ENCODE peak calls at places on chromosome 19, in eight cellular contexts. H is left lung; X is neuronal stem cell; Q is CD8-positive, alpha-beta T cell; V is mesendoderm; G is heart left ventricle; O is cardiac muscle cell; K is naive thymus-derived CD4-positive, alpha-beta T cell. W is an unnamed sample. For H3K4me1, the result is how much of the 10 kb centered on the place peaks cover.

GRCh38 chr19:14366529-14366928 is 14.7 kb upstream of the ADGRE5 start:
- DNase-seq in H (peak), X (no peak), Q (peak), V (peak), G (peak), O (peak), K (peak), W (peak)

GRCh38 chr19:2186071-2186846 is 22.5 kb downstream of the DOT1L start:
- DNase-seq in H (no peak), X (no peak), Q (no peak), V (peak), G (peak), O (peak), K (no peak), W (peak)

GRCh38 chr19:58562126-58563033 is 4.0 kb upstream of the UBE2M start:
- DNase-seq in H (peak), X (no peak), Q (peak), V (no peak), G (peak), O (peak), K (peak), W (peak)

GRCh38 chr19:40445945-40446784 is 2.0 kb upstream of the SERTAD3 start:
- DNase-seq in H (no peak), X (no peak), Q (no peak), V (peak), G (no peak), O (no peak), K (no peak), W (peak)

GRCh38 chr19:58538257-58539168 is 5.4 kb upstream of the TRIM28 start:
- DNase-seq in H (no peak), X (peak), Q (no peak), V (peak), G (no peak), O (peak), K (no peak), W (peak)

GRCh38 chr19:45123440-45123850 is 30.5 kb downstream of the PPP1R37 start:
- DNase-seq in H (no peak), X (no peak), Q (no peak), V (no peak), G (no peak), O (no peak), K (no peak), W (no peak)

GRCh38 chr19:50358483-50359431 is 6.7 kb downstream of the NAPSA start:
- DNase-seq in H (peak), X (no peak), Q (peak), V (no peak), G (peak), O (no peak), K (peak), W (peak)

GRCh38 chr19:40549007-40549708 is 27.5 kb upstream of the SHKBP1 start:
- DNase-seq in H (peak), X (peak), Q (peak), V (peak), G (peak), O (peak), K (peak), W (peak)

GRCh38 chr19:46411088-46412033 is 2.0 kb downstream of the CCDC8 start:
- DNase-seq in H (peak), X (no peak), Q (no peak), V (no peak), G (no peak), O (no peak), K (no peak), W (no peak)

GRCh38 chr19:35862528-35862927 is 5.8 kb downstream of the KIRREL2 start:
- DNase-seq in H (peak), X (no peak), Q (no peak), V (peak), G (no peak), O (no peak), K (no peak), W (no peak)

GRCh38 chr19:56091751-56092546 is 29.1 kb downstream of the ZNF787 start:
- DNase-seq in H (peak), X (no peak), Q (no peak), V (no peak), G (no peak), O (no peak), K (no peak), W (no peak)

GRCh38 chr19:678791-679388 is 2.7 kb downstream of the FSTL3 start:
- DNase-seq in H (no peak), X (no peak), Q (no peak), V (no peak), G (no peak), O (no peak), K (no peak), W (no peak)
- H3K27ac ChIP-seq in H (peak), X (no peak), Q (no peak), V (no peak), G (no peak), O (no peak), K (no peak), W (peak)

GRCh38 chr19:5026706-5027273 is 57.9 kb downstream of the KDM4B start:
- DNase-seq in H (no peak), X (no peak), Q (no peak), V (no peak), G (no peak), O (no peak), K (no peak), W (no peak)
- H3K4me1 ChIP-seq in H (under half), X (under half), Q (under half), V (under half), G (under half), O (under half), K (under half), W (under half)

GRCh38 chr19:10872551-10873107 is 1.3 kb downstream of the CARM1 start:
- DNase-seq in H (no peak), X (no peak), Q (no peak), V (no peak), G (no peak), O (no peak), K (no peak), W (no peak)

GRCh38 chr19:10876459-10877240 is 5.3 kb downstream of the CARM1 start:
- DNase-seq in H (no peak), X (no peak), Q (no peak), V (no peak), G (peak), O (no peak), K (no peak), W (no peak)

GRCh38 chr19:10871711-10872550 is 578 bp downstream of the CARM1 start:
- DNase-seq in H (peak), X (no peak), Q (no peak), V (no peak), G (peak), O (peak), K (peak), W (peak)

GRCh38 chr19:10870955-10871603 is at the start of gene CARM1:
- DNase-seq in H (peak), X (peak), Q (peak), V (peak), G (peak), O (peak), K (peak), W (peak)

DNA sequence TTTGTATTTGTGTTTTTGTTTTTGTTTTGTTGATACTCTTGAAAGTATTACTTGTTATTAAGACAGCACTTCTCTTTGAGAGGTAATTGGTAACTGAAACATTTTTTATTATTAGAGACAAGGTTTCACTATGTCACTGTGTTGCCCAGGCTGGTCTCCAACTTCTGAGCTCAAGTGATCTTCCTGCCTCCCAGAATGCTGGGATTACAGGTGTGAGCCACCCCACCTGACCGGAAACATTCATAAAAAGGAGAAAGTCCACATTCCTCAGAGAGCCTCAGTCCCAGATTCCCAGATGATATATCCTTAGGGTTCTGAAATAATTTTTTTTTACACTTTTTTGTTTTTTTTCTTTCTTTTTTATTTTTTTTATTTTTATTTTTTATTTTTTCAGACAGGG is 2.7 kb downstream of the CARM1 start:
- DNase-seq in H (no peak), X (no peak), Q (no peak), V (no peak), G (no peak), O (no peak), K (no peak), W (peak)
- H3K27ac ChIP-seq in H (no peak), X (no peak), Q (no peak), V (no peak), G (no peak), O (no peak), K (no peak), W (peak)

GRCh38 chr19:34733266-34733825 is 697 bp upstream of the ZNF181 start:
- DNase-seq in H (no peak), X (no peak), Q (no peak), V (peak), G (peak), O (peak), K (no peak), W (no peak)

GRCh38 chr19:34733826-34734600 is at the start of gene ZNF181:
- DNase-seq in H (peak), X (peak), Q (peak), V (peak), G (peak), O (peak), K (peak), W (peak)

GRCh38 chr19:34732548-34733255 is 1.3 kb upstream of the ZNF181 start:
- DNase-seq in H (no peak), X (no peak), Q (no peak), V (peak), G (no peak), O (no peak), K (no peak), W (peak)

GRCh38 chr19:34731964-34732363 is 2.1 kb upstream of the ZNF181 start:
- DNase-seq in H (no peak), X (no peak), Q (no peak), V (no peak), G (no peak), O (no peak), K (no peak), W (no peak)

GRCh38 chr19:34734601-34735103 is 609 bp downstream of the ZNF181 start:
- DNase-seq in H (no peak), X (no peak), Q (no peak), V (peak), G (no peak), O (no peak), K (no peak), W (peak)
- H3K4me1 ChIP-seq in H (under half), X (under half), Q (under half), V (under half), G (under half), O (under half), K (under half), W (under half)